ENCODE peak calls at places on chromosomes 3 and 15, in four cellular contexts. L, N, R and P are unnamed samples.
A peak's percentile ranks its signal among the peaks of the same experiment; 100 is the strongest.

GRCh38 chr15:62209322-62209721 is 44.2 kb upstream of the C2CD4B start:
- DNase-seq in L (no peak), R (no peak), N (peak; percentile 47), P (no peak)

GRCh38 chr15:38876621-38877020 is 312.0 kb upstream of the RASGRP1 start:
- DNase-seq in L (no peak), R (no peak), N (no peak), P (no peak)

GRCh38 chr3:149085828-149086231 is 503 bp downstream of the HLTF start:
- DNase-seq in N (no peak), R (no peak), L (no peak), P (no peak)

GRCh38 chr3:102544741-102545140 is 109.9 kb downstream of the ZPLD1 start:
- DNase-seq in R (no peak), N (no peak), L (no peak), P (no peak)

GRCh38 chr3:36804295-36805055 is 40.1 kb upstream of the DCLK3 start:
- DNase-seq in R (no peak), N (no peak), L (no peak), P (peak; percentile 48)

GRCh38 chr3:138786788-138787276 is 47.9 kb downstream of the PIK3CB start:
- DNase-seq in N (no peak), R (no peak), L (no peak), P (no peak)

GRCh38 chr3:67940200-67940952 is 286.0 kb upstream of the SUCLG2 start:
- DNase-seq in L (no peak), N (no peak), R (no peak), P (no peak)

GRCh38 chr3:41176554-41176953 is 22.8 kb upstream of the CTNNB1 start:
- DNase-seq in R (no peak), L (no peak), N (no peak), P (peak; percentile 34)

GRCh38 chr15:70587896-70588567 is 175.3 kb downstream of the UACA start:
- DNase-seq in R (no peak), N (no peak), L (no peak), P (no peak)

GRCh38 chr3:94098487-94098886 is 35.6 kb downstream of the NSUN3 start:
- DNase-seq in N (no peak), L (no peak), R (no peak), P (no peak)

GRCh38 chr15:69731581-69731980 is 279.0 kb downstream of the RPLP1 start:
- DNase-seq in L (no peak), R (no peak), N (no peak), P (no peak)

GRCh38 chr3:13263770-13264467 is 156.2 kb downstream of the NUP210 start:
- DNase-seq in L (no peak), N (peak; percentile 9), R (no peak), P (peak; percentile 43)

GRCh38 chr15:39665629-39666245 is 84.9 kb downstream of the THBS1 start:
- DNase-seq in N (no peak), R (no peak), L (no peak), P (no peak)

GRCh38 chr15:88902846-88903245 is 7.5 kb upstream of the HAPLN3 start:
- DNase-seq in N (no peak), R (no peak), L (no peak), P (no peak)

GRCh38 chr3:35183915-35184675 is 455.2 kb upstream of the ARPP21 start:
- DNase-seq in R (no peak), L (no peak), N (no peak), P (no peak)

GRCh38 chr3:127452321-127452821 is 138.2 kb downstream of the TPRA1 start:
- DNase-seq in N (no peak), L (no peak), R (no peak), P (peak; percentile 93)

GRCh38 chr15:92878593-92879053 is 21.5 kb upstream of the CHD2 start:
- DNase-seq in L (no peak), R (no peak), N (no peak), P (no peak)

GRCh38 chr3:140180603-140181002 is 245.6 kb downstream of the CLSTN2 start:
- DNase-seq in N (no peak), L (no peak), R (no peak), P (no peak)

GRCh38 chr15:94395626-94396025 is 164.3 kb downstream of the MCTP2 start:
- DNase-seq in N (no peak), R (no peak), L (no peak), P (no peak)

GRCh38 chr15:76011611-76012010 is 613 bp downstream of the NRG4 start:
- DNase-seq in L (no peak), R (no peak), N (no peak), P (no peak)